ENCODE peak calls at places on chromosomes 4 and X, in five cellular contexts. One of them, this sample, is unnamed.
A peak's percentile ranks its signal among the peaks of the same experiment; 100 is the strongest.

GRCh38 chrX:21708116-21708515 is 49.8 kb downstream of the SMPX start:
- DNase-seq in EL: no peak
- DNase-seq in naive thymus-derived CD8-positive, alpha-beta T cell: no peak
- DNase-seq in fibroblast of the conjunctiva: no peak
- DNase-seq in NCI-H1092 treated with DMSO at 0.1 percent for 48 hours: no peak
- DNase-seq in this sample: no peak

GRCh38 chrX:38061335-38061734 is 55.0 kb downstream of the SYTL5 start:
- DNase-seq in EL: peak; percentile 38
- DNase-seq in NCI-H1092 treated with DMSO at 0.1 percent for 48 hours: no peak
- DNase-seq in naive thymus-derived CD8-positive, alpha-beta T cell: no peak
- DNase-seq in fibroblast of the conjunctiva: no peak
- DNase-seq in this sample: no peak

GRCh38 chr4:142091691-142092182 is 455.4 kb downstream of the IL15 start:
- DNase-seq in fibroblast of the conjunctiva: peak; percentile 84
- DNase-seq in EL: peak; percentile 96
- DNase-seq in naive thymus-derived CD8-positive, alpha-beta T cell: no peak
- DNase-seq in NCI-H1092 treated with DMSO at 0.1 percent for 48 hours: no peak
- DNase-seq in this sample: no peak

GRCh38 chr4:4269326-4269725 is 20.6 kb downstream of the LYAR start:
- DNase-seq in fibroblast of the conjunctiva: no peak
- DNase-seq in naive thymus-derived CD8-positive, alpha-beta T cell: no peak
- DNase-seq in NCI-H1092 treated with DMSO at 0.1 percent for 48 hours: no peak
- DNase-seq in EL: no peak
- DNase-seq in this sample: no peak

GRCh38 chrX:130435937-130436336 is 34.1 kb downstream of the RBMX2 start:
- DNase-seq in EL: no peak
- DNase-seq in naive thymus-derived CD8-positive, alpha-beta T cell: no peak
- DNase-seq in fibroblast of the conjunctiva: no peak
- DNase-seq in NCI-H1092 treated with DMSO at 0.1 percent for 48 hours: no peak
- DNase-seq in this sample: no peak

GRCh38 chr4:38856524-38857337 is at the start of gene TLR6:
- DNase-seq in fibroblast of the conjunctiva: peak; percentile 42
- DNase-seq in EL: peak; percentile 61
- DNase-seq in NCI-H1092 treated with DMSO at 0.1 percent for 48 hours: peak; percentile 30
- DNase-seq in naive thymus-derived CD8-positive, alpha-beta T cell: peak; percentile 61
- DNase-seq in this sample: peak; percentile 74

GRCh38 chr4:151314509-151314908 is 10.9 kb downstream of the SH3D19 start:
- DNase-seq in NCI-H1092 treated with DMSO at 0.1 percent for 48 hours: no peak
- DNase-seq in fibroblast of the conjunctiva: no peak
- DNase-seq in naive thymus-derived CD8-positive, alpha-beta T cell: no peak
- DNase-seq in EL: no peak
- DNase-seq in this sample: no peak

GRCh38 chr4:182213024-182213423 is 30.2 kb upstream of the TENM3 start:
- DNase-seq in naive thymus-derived CD8-positive, alpha-beta T cell: no peak
- DNase-seq in NCI-H1092 treated with DMSO at 0.1 percent for 48 hours: no peak
- DNase-seq in fibroblast of the conjunctiva: no peak
- DNase-seq in EL: no peak
- DNase-seq in this sample: no peak

GRCh38 chrX:2928127-2928582 is 984 bp downstream of the ARSD start:
- DNase-seq in fibroblast of the conjunctiva: peak; percentile 66
- DNase-seq in NCI-H1092 treated with DMSO at 0.1 percent for 48 hours: no peak
- DNase-seq in naive thymus-derived CD8-positive, alpha-beta T cell: peak; percentile 0
- DNase-seq in EL: no peak
- DNase-seq in this sample: no peak